ENCODE peak calls at places on chromosomes 13 and 19, in five cellular contexts. T, L, M, O and V are unnamed samples.

GRCh38 chr19:55446060-55446459 is 3.0 kb upstream of the SHISA7 start:
- DNase-seq in O (no peak), L (no peak), M (no peak), T (no peak), V (no peak)

GRCh38 chr19:32814046-32814445 is 55.5 kb downstream of the SLC7A9 start:
- DNase-seq in O (no peak), M (no peak), L (no peak), T (no peak), V (no peak)

GRCh38 chr19:47719047-47719885 is 6.0 kb downstream of the EHD2 start:
- DNase-seq in L (peak; percentile 64), T (peak; percentile 98), M (peak; percentile 75), O (peak; percentile 100), V (peak; percentile 97)

GRCh38 chr13:100044936-100045335 is 44.0 kb upstream of the PCCA start:
- DNase-seq in L (no peak), O (no peak), T (no peak), M (no peak), V (no peak)

GRCh38 chr13:38670627-38671026 is 16.2 kb upstream of the FREM2 start:
- DNase-seq in M (no peak), T (peak; percentile 13), O (peak; percentile 48), L (no peak), V (no peak)

GRCh38 chr19:48644839-48645651 is 942 bp downstream of the CA11 start:
- DNase-seq in L (peak; percentile 90), O (peak; percentile 58), M (peak; percentile 80), T (peak; percentile 57), V (peak; percentile 75)

GRCh38 chr19:30391554-30392551 is 19.7 kb downstream of the ZNF536 start:
- DNase-seq in M (no peak), T (no peak), O (no peak), L (peak; percentile 56), V (peak; percentile 7)

GRCh38 chr13:57982782-57983181 is 351.2 kb downstream of the PCDH17 start:
- DNase-seq in L (no peak), T (no peak), O (no peak), M (no peak), V (no peak)

GRCh38 chr13:113013303-113013702 is 44.3 kb downstream of the MCF2L start:
- DNase-seq in T (no peak), L (no peak), O (no peak), M (no peak), V (no peak)

GRCh38 chr19:2561895-2562294 is 86.0 kb downstream of the GADD45B start:
- DNase-seq in L (peak; percentile 55), M (no peak), O (no peak), T (no peak), V (no peak)

GRCh38 chr19:8340341-8341096 is 2.5 kb downstream of the KANK3 start:
- DNase-seq in L (peak; percentile 82), T (no peak), M (no peak), O (no peak), V (no peak)

GRCh38 chr13:83780201-83780600 is 102.1 kb downstream of the SLITRK1 start:
- DNase-seq in L (peak; percentile 64), O (peak; percentile 15), T (peak; percentile 10), M (no peak), V (peak; percentile 47)